ENCODE peak calls at places on chromosomes 3 and 15, in four cellular contexts. Z, A, L and U are unnamed samples.

GRCh38 chr15:59689626-59690236 is 611 bp upstream of the BNIP2 start:
- DNase-seq in L (no peak), A (peak), Z (peak), U (peak)

GRCh38 chr3:122306622-122306953 is 18.5 kb upstream of the CSTA start:
- DNase-seq in Z (no peak), L (no peak), A (no peak), U (no peak)

GRCh38 chr3:152629363-152630122 is 205.4 kb upstream of the P2RY1 start:
- DNase-seq in L (no peak), A (no peak), Z (no peak), U (no peak)

GRCh38 chr3:193910886-193911738 is 224.8 kb upstream of the HES1 start:
- DNase-seq in A (no peak), L (no peak), Z (peak), U (no peak)

GRCh38 chr15:39598186-39598850 is 17.4 kb downstream of the THBS1 start:
- DNase-seq in A (no peak), L (no peak), Z (no peak), U (no peak)

GRCh38 chr3:52022323-52023100 is 26.8 kb upstream of the RPL29 start:
- DNase-seq in Z (no peak), A (no peak), L (no peak), U (no peak)

GRCh38 chr15:85751731-85752421 is 42.8 kb downstream of the KLHL25 start:
- DNase-seq in L (no peak), Z (no peak), A (no peak), U (no peak)

GRCh38 chr3:27279153-27279552 is 90.0 kb downstream of the NEK10 start:
- DNase-seq in Z (no peak), L (no peak), A (no peak), U (peak)

GRCh38 chr3:47867451-47868017 is 64.6 kb downstream of the DHX30 start:
- DNase-seq in L (no peak), A (no peak), Z (no peak), U (no peak)

GRCh38 chr15:99361541-99362185 is 110.4 kb downstream of the LRRC28 start:
- DNase-seq in L (no peak), A (peak), Z (no peak), U (no peak)

GRCh38 chr3:187705164-187705563 is 2.8 kb upstream of the RTP2 start:
- DNase-seq in A (no peak), L (no peak), Z (no peak), U (no peak)

GRCh38 chr3:52134761-52135160 is 19.5 kb downstream of the POC1A start:
- DNase-seq in Z (no peak), A (no peak), L (peak), U (no peak)

GRCh38 chr3:72887723-72888545 is at the start of gene GXYLT2:
- DNase-seq in A (peak), Z (peak), L (peak), U (peak)